ENCODE peak calls at places on chromosomes 2 and 18, in eight cellular contexts. G is NAMALWA, Y is HFFc6, W is mesenteric fat pad, B is H54, R is ovary, A is sciatic nerve, U is astrocyte. L is an unnamed sample.
A peak's percentile ranks its signal among the peaks of the same experiment; 100 is the strongest.

GRCh38 chr2:26570083-26570430 is 71.1 kb downstream of the CIB4 start:
- DNase-seq in G (no peak), Y (no peak), W (peak; percentile 30), B (no peak), R (no peak), A (peak; percentile 15), U (no peak), L (peak; percentile 6)

GRCh38 chr2:10094271-10094814 is 14.1 kb upstream of the CYS1 start:
- DNase-seq in G (no peak), Y (no peak), W (no peak), B (no peak), R (no peak), A (no peak), U (no peak), L (no peak)

GRCh38 chr18:11654736-11655604 is 34.1 kb upstream of the GNAL start:
- DNase-seq in G (peak; percentile 52), Y (peak; percentile 7), W (peak; percentile 87), B (peak; percentile 74), R (peak; percentile 32), A (peak; percentile 80), U (no peak), L (peak; percentile 90)

GRCh38 chr2:239445771-239446524 is 45.1 kb upstream of the HDAC4 start:
- DNase-seq in G (no peak), Y (no peak), W (peak; percentile 69), B (no peak), R (peak; percentile 55), A (peak; percentile 74), U (peak; percentile 22), L (no peak)

GRCh38 chr2:181680937-181681811 is 857 bp upstream of the NEUROD1 start:
- DNase-seq in G (no peak), Y (no peak), W (no peak), B (no peak), R (no peak), A (no peak), U (no peak), L (no peak)

GRCh38 chr18:43662657-43663056 is 385.4 kb upstream of the SYT4 start:
- DNase-seq in G (no peak), Y (peak; percentile 86), W (no peak), B (no peak), R (no peak), A (no peak), U (peak; percentile 91), L (no peak)

GRCh38 chr2:239908308-239908707 is 116.8 kb downstream of the NDUFA10 start:
- DNase-seq in G (no peak), Y (no peak), W (peak; percentile 22), B (no peak), R (no peak), A (no peak), U (no peak), L (no peak)

GRCh38 chr18:48909721-48910120 is 41.0 kb downstream of the SMAD7 start:
- DNase-seq in G (no peak), Y (no peak), W (no peak), B (no peak), R (no peak), A (no peak), U (no peak), L (no peak)

GRCh38 chr2:135246856-135247255 is 194.8 kb downstream of the RAB3GAP1 start:
- DNase-seq in G (no peak), Y (no peak), W (no peak), B (no peak), R (no peak), A (no peak), U (no peak), L (no peak)

GRCh38 chr2:2825516-2826208 is 494.6 kb upstream of the MYT1L start:
- DNase-seq in G (no peak), Y (no peak), W (peak; percentile 79), B (no peak), R (no peak), A (no peak), U (no peak), L (no peak)

GRCh38 chr2:108288534-108289106 is at the start of gene SULT1C2:
- DNase-seq in G (no peak), Y (no peak), W (no peak), B (peak; percentile 26), R (no peak), A (no peak), U (peak; percentile 40), L (no peak)

GRCh38 chr18:42925036-42925435 is 190.4 kb downstream of the RIT2 start:
- DNase-seq in G (no peak), Y (no peak), W (no peak), B (no peak), R (no peak), A (no peak), U (no peak), L (no peak)

GRCh38 chr18:69838620-69839411 is 108.9 kb downstream of the CD226 start:
- DNase-seq in G (peak; percentile 90), Y (no peak), W (no peak), B (peak; percentile 34), R (no peak), A (no peak), U (no peak), L (no peak)

GRCh38 chr2:161422812-161423211 is 6.7 kb downstream of the TBR1 start:
- DNase-seq in G (no peak), Y (no peak), W (no peak), B (no peak), R (no peak), A (no peak), U (no peak), L (no peak)

GRCh38 chr2:227183657-227184367 is 19.4 kb downstream of the COL4A3 start:
- DNase-seq in G (no peak), Y (peak; percentile 2), W (no peak), B (no peak), R (no peak), A (no peak), U (peak; percentile 59), L (no peak)

GRCh38 chr2:197306691-197307030 is 3.9 kb downstream of the ANKRD44 start:
- DNase-seq in G (peak; percentile 63), Y (no peak), W (no peak), B (no peak), R (no peak), A (no peak), U (no peak), L (peak; percentile 86)

GRCh38 chr2:42876280-42876840 is 84.0 kb upstream of the HAAO start:
- DNase-seq in G (no peak), Y (no peak), W (no peak), B (no peak), R (no peak), A (no peak), U (no peak), L (no peak)

GRCh38 chr18:2547477-2548087 is 23.7 kb downstream of the METTL4 start:
- DNase-seq in G (peak; percentile 76), Y (peak; percentile 51), W (no peak), B (no peak), R (no peak), A (no peak), U (no peak), L (no peak)

GRCh38 chr18:22439447-22439846 is 21.7 kb upstream of the CTAGE1 start:
- DNase-seq in G (no peak), Y (peak; percentile 4), W (no peak), B (no peak), R (no peak), A (no peak), U (peak; percentile 37), L (no peak)

GRCh38 chr2:84919885-84920580 is 14.6 kb downstream of the TMSB10 start:
- DNase-seq in G (peak; percentile 55), Y (peak; percentile 97), W (no peak), B (no peak), R (peak; percentile 51), A (peak; percentile 60), U (peak; percentile 97), L (peak; percentile 67)

GRCh38 chr2:99975386-99975785 is 167.0 kb downstream of the AFF3 start:
- DNase-seq in G (no peak), Y (peak; percentile 15), W (no peak), B (peak; percentile 32), R (no peak), A (no peak), U (peak; percentile 80), L (no peak)

GRCh38 chr2:10777842-10778723 is 34.5 kb downstream of the PDIA6 start:
- DNase-seq in G (no peak), Y (no peak), W (peak; percentile 79), B (no peak), R (no peak), A (peak; percentile 42), U (no peak), L (no peak)

L was measured in aorta.